ENCODE peak calls at places on chromosomes 6 and 20, in eight cellular contexts. B is RPMI7951; W is pancreas; V is HS-5; Y is bronchial epithelial cell; L is NCI-H1930; N is activated naive CD4-positive, alpha-beta T cell treated with anti-CD3 and anti-CD28 coated beads, Interleukin-2, amount 10 ng/mL, durations not matched to agents 7 days and 5 days; P is right cardiac atrium. M is an unnamed sample.

GRCh38 chr6:52077961-52078613 is 9.3 kb downstream of the PKHD1 start:
- DNase-seq in B (no peak), W (no peak), V (no peak), Y (no peak), L (no peak), N (no peak), P (no peak), M (no peak)

GRCh38 chr6:107113460-107114212 is 1.7 kb downstream of the BEND3 start:
- DNase-seq in B (no peak), W (peak), V (no peak), Y (peak), L (no peak), N (no peak), P (peak), M (no peak)

GRCh38 chr6:160768101-160768500 is 66.1 kb downstream of the PLG start:
- DNase-seq in B (no peak), W (no peak), V (no peak), Y (no peak), L (no peak), N (no peak), P (no peak), M (no peak)

GRCh38 chr20:21523398-21523868 is 9.6 kb upstream of the NKX2-2 start:
- DNase-seq in B (no peak), W (no peak), V (no peak), Y (no peak), L (no peak), N (no peak), P (no peak), M (no peak)

GRCh38 chr6:169961772-169962561 is 210.5 kb downstream of the ERMARD start:
- DNase-seq in B (no peak), W (peak), V (no peak), Y (no peak), L (no peak), N (no peak), P (no peak), M (peak)

GRCh38 chr6:47207261-47207660 is 102.4 kb downstream of the TNFRSF21 start:
- DNase-seq in B (no peak), W (no peak), V (no peak), Y (no peak), L (no peak), N (no peak), P (no peak), M (no peak)

GRCh38 chr20:8545212-8545611 is 413.1 kb downstream of the PLCB1 start:
- DNase-seq in B (peak), W (no peak), V (no peak), Y (no peak), L (no peak), N (no peak), P (no peak), M (no peak)

GRCh38 chr6:73042892-73043291 is 182.4 kb downstream of the KHDC1L start:
- DNase-seq in B (no peak), W (no peak), V (no peak), Y (peak), L (no peak), N (no peak), P (no peak), M (no peak)

GRCh38 chr6:146315321-146316254 is 228.0 kb upstream of the RAB32 start:
- DNase-seq in B (no peak), W (no peak), V (no peak), Y (no peak), L (no peak), N (no peak), P (no peak), M (no peak)

GRCh38 chr20:17655865-17656489 is 26.1 kb downstream of the RRBP1 start:
- DNase-seq in B (peak), W (peak), V (no peak), Y (peak), L (no peak), N (peak), P (no peak), M (no peak)

GRCh38 chr20:50370036-50370566 is 140.1 kb upstream of the PTPN1 start:
- DNase-seq in B (no peak), W (no peak), V (no peak), Y (no peak), L (no peak), N (no peak), P (no peak), M (no peak)

GRCh38 chr20:54257090-54257816 is 49.4 kb downstream of the PFDN4 start:
- DNase-seq in B (peak), W (no peak), V (peak), Y (peak), L (no peak), N (no peak), P (no peak), M (no peak)

GRCh38 chr6:105357147-105357546 is 45.7 kb downstream of the PREP start:
- DNase-seq in B (no peak), W (no peak), V (no peak), Y (no peak), L (no peak), N (no peak), P (no peak), M (no peak)

GRCh38 chr20:3354247-3354646 is 53.2 kb downstream of the DNAAF9 start:
- DNase-seq in B (no peak), W (no peak), V (no peak), Y (no peak), L (no peak), N (no peak), P (no peak), M (no peak)

GRCh38 chr6:168035661-168036616 is 38.5 kb downstream of the KIF25 start:
- DNase-seq in B (peak), W (no peak), V (no peak), Y (no peak), L (no peak), N (no peak), P (no peak), M (no peak)

GRCh38 chr6:11434565-11435326 is 102.8 kb upstream of the TMEM170B start:
- DNase-seq in B (peak), W (no peak), V (no peak), Y (peak), L (no peak), N (no peak), P (no peak), M (no peak)

GRCh38 chr6:16819752-16820151 is 58.5 kb upstream of the ATXN1 start:
- DNase-seq in B (no peak), W (no peak), V (no peak), Y (peak), L (no peak), N (no peak), P (no peak), M (no peak)

GRCh38 chr20:5608104-5608447 is 142.1 kb upstream of the SHLD1 start:
- DNase-seq in B (no peak), W (no peak), V (no peak), Y (no peak), L (no peak), N (no peak), P (no peak), M (no peak)

GRCh38 chr6:30380464-30380863 is 35.5 kb downstream of the RPP21 start:
- DNase-seq in B (no peak), W (no peak), V (no peak), Y (no peak), L (no peak), N (no peak), P (no peak), M (no peak)

GRCh38 chr6:44266347-44266746 is 996 bp upstream of the NFKBIE start:
- DNase-seq in B (no peak), W (no peak), V (no peak), Y (no peak), L (no peak), N (no peak), P (no peak), M (no peak)

GRCh38 chr6:101534386-101534785 is 140.9 kb downstream of the GRIK2 start:
- DNase-seq in B (peak), W (no peak), V (no peak), Y (no peak), L (no peak), N (no peak), P (no peak), M (no peak)

GRCh38 chr20:63404129-63405085 is 43.3 kb upstream of the CHRNA4 start:
- DNase-seq in B (no peak), W (no peak), V (no peak), Y (no peak), L (no peak), N (no peak), P (no peak), M (no peak)

GRCh38 chr6:34865107-34865506 is 22.7 kb downstream of the TAF11 start:
- DNase-seq in B (no peak), W (no peak), V (no peak), Y (no peak), L (no peak), N (no peak), P (no peak), M (no peak)

GRCh38 chr6:21665101-21665435 is 71.5 kb downstream of the SOX4 start:
- DNase-seq in B (no peak), W (no peak), V (no peak), Y (no peak), L (no peak), N (no peak), P (no peak), M (no peak)

GRCh38 chr6:22068561-22069346 is 228.1 kb downstream of the PRL start:
- DNase-seq in B (no peak), W (no peak), V (no peak), Y (no peak), L (no peak), N (no peak), P (no peak), M (no peak)

GRCh38 chr20:2156666-2157624 is 55.3 kb downstream of the STK35 start:
- DNase-seq in B (peak), W (no peak), V (no peak), Y (peak), L (no peak), N (no peak), P (no peak), M (no peak)

M was measured in activated CD8-positive, alpha-beta T cell treated with anti-CD3 and anti-CD28 coated beads, Interleukin-2, amount 10 ng/mL, durations not matched to agents 7 days and 5 days.